ENCODE peak calls at places on chromosome 10, in six cellular contexts. G is T-helper 1 cell, R is HTR-8/SVneo, B is NCI-H1417, F is retinal pigment epithelial cell, Q is fibroblast of mammary gland. U is an unnamed sample.
A peak's percentile ranks its signal among the peaks of the same experiment; 100 is the strongest.

GRCh38 chr10:12742776-12743175 is 258.7 kb downstream of the CCDC3 start:
- DNase-seq in B (no peak), F (no peak), R (no peak), G (no peak), Q (no peak), U (no peak)

GRCh38 chr10:6321880-6322279 is 119.1 kb downstream of the PFKFB3 start:
- DNase-seq in Q (peak; percentile 66), G (no peak), R (no peak), B (no peak), F (no peak), U (no peak)

GRCh38 chr10:110041479-110041829 is 33.7 kb downstream of the ADD3 start:
- DNase-seq in Q (no peak), R (no peak), G (no peak), F (no peak), B (no peak), U (no peak)

GRCh38 chr10:91709394-91709798 is 76.5 kb upstream of the PPP1R3C start:
- DNase-seq in R (no peak), Q (peak; percentile 64), G (no peak), B (peak; percentile 77), F (peak; percentile 68), U (peak; percentile 56)

GRCh38 chr10:122241836-122242235 is 29.3 kb upstream of the BTBD16 start:
- DNase-seq in G (no peak), B (no peak), F (no peak), R (no peak), Q (no peak), U (no peak)

GRCh38 chr10:131961777-131962450 is 19.8 kb downstream of the BNIP3 start:
- DNase-seq in F (no peak), Q (peak; percentile 24), G (no peak), R (no peak), B (no peak), U (no peak)

GRCh38 chr10:62348029-62348428 is 26.1 kb upstream of the ZNF365 start:
- DNase-seq in G (no peak), Q (no peak), B (no peak), F (no peak), R (no peak), U (no peak)

GRCh38 chr10:114902151-114902550 is 35.8 kb upstream of the TRUB1 start:
- DNase-seq in R (peak; percentile 22), Q (no peak), F (no peak), G (no peak), B (no peak), U (no peak)

GRCh38 chr10:60314306-60314940 is 75.3 kb downstream of the ANK3 start:
- DNase-seq in Q (peak; percentile 84), G (no peak), F (peak; percentile 58), B (peak; percentile 43), R (peak; percentile 29), U (peak; percentile 25)

GRCh38 chr10:6721964-6722615 is 142.0 kb upstream of the PRKCQ start:
- DNase-seq in R (peak; percentile 66), B (no peak), G (no peak), Q (peak; percentile 99), F (peak; percentile 88), U (peak; percentile 86)

GRCh38 chr10:113880236-113880635 is 25.8 kb downstream of the NHLRC2 start:
- DNase-seq in Q (peak; percentile 25), B (no peak), G (no peak), F (no peak), R (no peak), U (peak; percentile 31)

GRCh38 chr10:52994370-52994769 is 221.8 kb upstream of the MBL2 start:
- DNase-seq in F (no peak), Q (no peak), R (no peak), B (no peak), G (no peak), U (no peak)

GRCh38 chr10:43322769-43323168 is 48.7 kb upstream of the FXYD4 start:
- DNase-seq in G (peak; percentile 80), Q (peak; percentile 71), B (no peak), F (peak; percentile 54), R (no peak), U (no peak)

GRCh38 chr10:3102721-3103410 is 35.5 kb downstream of the PFKP start:
- DNase-seq in Q (peak; percentile 77), F (no peak), B (peak; percentile 20), R (no peak), G (no peak), U (peak; percentile 84)

GRCh38 chr10:384538-385305 is 249.5 kb downstream of the ZMYND11 start:
- DNase-seq in F (no peak), G (no peak), Q (no peak), B (no peak), R (no peak), U (no peak)

GRCh38 chr10:120950103-120950561 is 99.0 kb downstream of the WDR11 start:
- DNase-seq in G (no peak), B (no peak), Q (no peak), R (no peak), F (no peak), U (peak; percentile 9)

GRCh38 chr10:127133672-127134500 is 62.5 kb downstream of the INSYN2A start:
- DNase-seq in B (no peak), Q (no peak), F (no peak), G (no peak), R (no peak), U (no peak)

GRCh38 chr10:132219486-132219885 is 32.7 kb downstream of the DPYSL4 start:
- DNase-seq in G (no peak), R (no peak), B (no peak), Q (no peak), F (no peak), U (no peak)

GRCh38 chr10:116278832-116279231 is 5.8 kb upstream of the GFRA1 start:
- DNase-seq in G (no peak), F (peak; percentile 85), Q (no peak), B (no peak), R (no peak), U (no peak)

GRCh38 chr10:71647526-71648354 is 71.8 kb downstream of the C10orf105 start:
- DNase-seq in B (peak; percentile 60), G (no peak), R (peak; percentile 25), Q (peak; percentile 6), F (no peak), U (no peak)

GRCh38 chr10:92323079-92323478 is 32.1 kb downstream of the MARCHF5 start:
- DNase-seq in F (no peak), Q (no peak), R (no peak), G (no peak), B (no peak), U (no peak)

GRCh38 chr10:74174533-74174932 is 23.5 kb downstream of the ADK start:
- DNase-seq in R (no peak), Q (peak; percentile 37), F (no peak), G (no peak), B (no peak), U (no peak)

GRCh38 chr10:33039167-33039566 is 81.1 kb upstream of the ITGB1 start:
- DNase-seq in Q (no peak), G (no peak), F (no peak), R (no peak), B (peak; percentile 3), U (no peak)

GRCh38 chr10:48940372-48940771 is 732 bp upstream of the LRRC18 start:
- DNase-seq in G (no peak), Q (no peak), R (no peak), B (no peak), F (no peak), U (no peak)

GRCh38 chr10:126844406-126844805 is 60.8 kb upstream of the DOCK1 start:
- DNase-seq in F (peak; percentile 13), B (no peak), G (no peak), R (no peak), Q (peak; percentile 33), U (peak; percentile 39)

GRCh38 chr10:94963901-94964300 is 25.4 kb downstream of the CYP2C9 start:
- DNase-seq in G (no peak), B (peak; percentile 27), Q (peak; percentile 22), R (peak; percentile 27), F (no peak), U (peak; percentile 33)

GRCh38 chr10:63744060-63744941 is 223.1 kb downstream of the REEP3 start:
- DNase-seq in Q (peak; percentile 90), G (no peak), B (no peak), F (no peak), R (no peak), U (no peak)

GRCh38 chr10:125333209-125333591 is 172.8 kb upstream of the CTBP2 start:
- DNase-seq in B (no peak), G (no peak), F (no peak), Q (peak; percentile 5), R (no peak), U (no peak)

GRCh38 chr10:53315709-53316108 is 543.1 kb upstream of the MBL2 start:
- DNase-seq in Q (peak; percentile 1), F (no peak), R (no peak), G (no peak), B (peak; percentile 17), U (no peak)

GRCh38 chr10:131575877-131576276 is 264.4 kb upstream of the TCERG1L start:
- DNase-seq in G (no peak), B (no peak), R (no peak), F (no peak), Q (no peak), U (no peak)

GRCh38 chr10:48465860-48466521 is 138.9 kb downstream of the ARHGAP22 start:
- DNase-seq in G (no peak), B (no peak), R (no peak), F (no peak), Q (no peak), U (no peak)

GRCh38 chr10:35355971-35356724 is 19.8 kb downstream of the CCNY start:
- DNase-seq in R (no peak), F (no peak), Q (peak; percentile 82), G (no peak), B (no peak), U (no peak)

GRCh38 chr10:85581357-85581756 is 785.2 kb downstream of the GRID1 start:
- DNase-seq in R (no peak), B (no peak), F (no peak), Q (no peak), G (no peak), U (no peak)